ENCODE peak calls at places on chromosomes 5 and 9, in eight cellular contexts. S is aorta; Z is pancreas; L is body of pancreas; U is A673; Y is HCT116; V is BE2C; W is CD4-positive, CD25-positive, alpha-beta regulatory T cell. M is an unnamed sample.

GRCh38 chr9:27194401-27195091 is 85.5 kb downstream of the TEK start:
- DNase-seq in S (no peak), Z (no peak), L (no peak), U (no peak), Y (peak; percentile 72), V (no peak), W (no peak), M (no peak)

GRCh38 chr9:114046876-114047275 is 31.2 kb downstream of the AMBP start:
- DNase-seq in S (no peak), Z (no peak), L (no peak), U (no peak), Y (no peak), V (no peak), W (no peak), M (no peak)

GRCh38 chr5:2335727-2336515 is 415.6 kb downstream of the IRX2 start:
- DNase-seq in S (no peak), Z (no peak), L (no peak), U (no peak), Y (no peak), V (no peak), W (no peak), M (no peak)

GRCh38 chr5:172713809-172714490 is 57.0 kb downstream of the DUSP1 start:
- DNase-seq in S (peak; percentile 74), Z (peak; percentile 79), L (no peak), U (no peak), Y (no peak), V (no peak), W (no peak), M (no peak)

GRCh38 chr9:121376214-121376830 is 6.3 kb upstream of the STOM start:
- DNase-seq in S (no peak), Z (no peak), L (no peak), U (peak; percentile 36), Y (no peak), V (no peak), W (no peak), M (no peak)

GRCh38 chr9:133355881-133356357 is 368 bp downstream of the SURF1 start:
- DNase-seq in S (no peak), Z (no peak), L (no peak), U (peak; percentile 25), Y (no peak), V (no peak), W (no peak), M (no peak)

GRCh38 chr9:38276751-38277439 is 115.6 kb upstream of the ALDH1B1 start:
- DNase-seq in S (no peak), Z (no peak), L (no peak), U (no peak), Y (no peak), V (no peak), W (no peak), M (no peak)

GRCh38 chr9:18437315-18438200 is 36.4 kb upstream of the ADAMTSL1 start:
- DNase-seq in S (peak; percentile 78), Z (peak; percentile 35), L (peak; percentile 22), U (no peak), Y (no peak), V (peak; percentile 10), W (no peak), M (no peak)

GRCh38 chr5:177301503-177302165 is 1.9 kb downstream of the RAB24 start:
- DNase-seq in S (peak; percentile 70), Z (peak; percentile 93), L (peak; percentile 96), U (no peak), Y (no peak), V (no peak), W (no peak), M (peak; percentile 93)

GRCh38 chr5:141476132-141476909 is 555 bp downstream of the PCDHGC3 start:
- DNase-seq in S (peak; percentile 88), Z (peak; percentile 62), L (peak; percentile 55), U (peak; percentile 85), Y (no peak), V (peak; percentile 50), W (no peak), M (peak; percentile 63)

GRCh38 chr5:141477169-141477568 is 1.4 kb downstream of the PCDHGC3 start:
- DNase-seq in S (no peak), Z (no peak), L (no peak), U (no peak), Y (no peak), V (no peak), W (no peak), M (no peak)

GRCh38 chr5:141478321-141478945 is 2.7 kb downstream of the PCDHGC3 start:
- DNase-seq in S (no peak), Z (peak; percentile 91), L (peak; percentile 82), U (no peak), Y (no peak), V (no peak), W (no peak), M (peak; percentile 85)

GRCh38 chr5:141479776-141480175 is 4.0 kb downstream of the PCDHGC3 start:
- DNase-seq in S (no peak), Z (no peak), L (no peak), U (no peak), Y (no peak), V (no peak), W (no peak), M (no peak)

DNA sequence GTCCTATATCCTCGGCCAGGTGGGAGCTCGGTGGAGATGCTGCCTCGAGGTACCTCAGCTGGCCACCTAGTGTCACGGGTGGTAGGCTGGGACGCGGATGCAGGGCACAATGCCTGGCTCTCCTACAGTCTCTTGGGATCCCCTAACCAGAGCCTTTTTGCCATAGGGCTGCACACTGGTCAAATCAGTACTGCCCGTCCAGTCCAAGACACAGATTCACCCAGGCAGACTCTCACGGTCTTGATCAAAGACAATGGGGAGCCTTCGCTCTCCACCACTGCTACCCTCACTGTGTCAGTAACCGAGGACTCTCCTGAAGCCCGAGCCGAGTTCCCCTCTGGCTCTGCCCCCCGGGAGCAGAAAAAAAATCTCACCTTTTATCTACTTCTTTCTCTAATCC is 2.0 kb downstream of the PCDHGC3 start:
- DNase-seq in S (no peak), Z (no peak), L (no peak), U (no peak), Y (no peak), V (no peak), W (no peak), M (no peak)
- H3K4me3 ChIP-seq in S (no peak overlapping the region), Z (peak overlapping the region; percentile 30), L (no peak overlapping the region), U (peak overlapping the region; percentile 80), Y (no peak overlapping the region), V (peak overlapping the region; percentile 95), W (no peak overlapping the region), M (no peak overlapping the region)

GRCh38 chr5:143217065-143217803 is 186.3 kb downstream of the NR3C1 start:
- DNase-seq in S (no peak), Z (no peak), L (no peak), U (peak; percentile 89), Y (no peak), V (no peak), W (no peak), M (no peak)
- H3K4me1 ChIP-seq in S (peaks cover 3% of the 10 kb centered on the region), Z (no peaks in the 10 kb centered on the region), L (no peaks in the 10 kb centered on the region), U (peaks cover 65% of the 10 kb centered on the region), Y (peaks cover 8% of the 10 kb centered on the region), V (peaks cover 2% of the 10 kb centered on the region), W (peaks cover 14% of the 10 kb centered on the region), M (no peaks in the 10 kb centered on the region)

GRCh38 chr9:122609810-122610209 is 4.7 kb upstream of the OR1Q1 start:
- DNase-seq in S (no peak), Z (no peak), L (no peak), U (no peak), Y (no peak), V (no peak), W (no peak), M (no peak)

GRCh38 chr9:122606587-122606986 is 8.0 kb upstream of the OR1Q1 start:
- DNase-seq in S (no peak), Z (no peak), L (no peak), U (no peak), Y (no peak), V (no peak), W (no peak), M (no peak)
- H3K9me3 ChIP-seq in S (peaks cover 5% of the 10 kb centered on the region), Z (no peaks in the 10 kb centered on the region), L (no peaks in the 10 kb centered on the region), U (no peaks in the 10 kb centered on the region), Y (no peaks in the 10 kb centered on the region), V (no peaks in the 10 kb centered on the region), W (peaks cover 4% of the 10 kb centered on the region), M (no peaks in the 10 kb centered on the region)

DNA sequence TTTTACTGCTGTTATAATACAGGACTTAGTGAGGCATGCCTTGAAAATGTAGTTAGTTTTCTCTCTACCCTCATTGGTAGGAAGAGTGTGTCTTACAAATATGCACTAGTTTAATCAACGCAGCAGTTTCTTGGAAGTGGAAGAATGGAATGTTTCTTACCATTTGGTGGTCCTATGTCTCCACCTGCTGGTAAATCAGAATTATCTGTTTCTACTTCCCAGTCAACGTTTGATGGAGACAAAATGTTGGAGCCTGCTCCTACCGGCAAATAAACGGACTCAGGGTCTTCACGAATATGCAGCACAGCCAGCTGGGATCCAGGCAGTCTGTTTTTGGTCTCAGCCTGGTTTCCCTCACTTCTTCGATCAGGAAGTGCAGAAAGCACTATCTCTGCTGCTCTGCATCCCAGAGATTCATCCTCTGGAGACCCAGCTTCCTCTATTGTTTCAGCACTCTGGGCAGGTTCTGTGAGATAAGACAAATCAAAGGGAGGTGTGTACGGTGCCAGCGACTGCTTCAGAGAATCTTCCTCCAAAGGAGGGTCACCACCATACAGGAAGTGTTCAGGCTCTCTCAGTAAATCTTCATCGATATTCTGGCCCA is 59.5 kb upstream of the PCA3 start:
- DNase-seq in S (no peak), Z (no peak), L (no peak), U (peak; percentile 80), Y (peak; percentile 80), V (peak; percentile 33), W (peak; percentile 45), M (no peak)
- H3K4me3 ChIP-seq in S (no peak overlapping the region), Z (no peak overlapping the region), L (no peak overlapping the region), U (no peak overlapping the region), Y (no peak overlapping the region), V (no peak overlapping the region), W (no peak overlapping the region), M (no peak overlapping the region)

GRCh38 chr9:104868303-104868686 is 59.7 kb downstream of the ABCA1 start:
- DNase-seq in S (no peak), Z (no peak), L (no peak), U (no peak), Y (no peak), V (no peak), W (no peak), M (no peak)
- H3K4me1 ChIP-seq in S (no peaks in the 10 kb centered on the region), Z (no peaks in the 10 kb centered on the region), L (peaks cover 18% of the 10 kb centered on the region), U (peaks cover 25% of the 10 kb centered on the region), Y (peaks cover 6% of the 10 kb centered on the region), V (no peaks in the 10 kb centered on the region), W (no peaks in the 10 kb centered on the region), M (no peaks in the 10 kb centered on the region)

DNA sequence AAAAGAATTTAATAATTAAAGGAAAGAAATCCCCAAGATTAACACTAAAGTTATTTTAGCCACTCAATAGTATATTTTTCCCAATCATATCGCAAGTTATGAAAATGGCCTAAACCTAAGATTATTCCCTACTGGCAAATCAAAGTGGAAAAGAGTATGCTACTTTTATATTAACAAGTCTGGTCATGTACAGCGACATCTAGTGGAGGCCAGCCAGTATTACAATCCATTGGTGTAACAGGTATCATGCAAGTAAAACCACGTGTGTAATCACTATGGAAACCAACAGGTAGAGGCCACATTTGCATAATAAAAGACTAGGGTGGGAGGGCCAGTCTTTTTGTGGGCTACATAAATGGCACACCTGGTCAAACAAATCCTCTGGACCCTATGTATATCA is 976.4 kb upstream of the CDH9 start:
- DNase-seq in S (no peak), Z (no peak), L (no peak), U (peak; percentile 3), Y (peak; percentile 3), V (peak; percentile 25), W (no peak), M (no peak)
- H3K9me3 ChIP-seq in S (peaks cover 3% of the 10 kb centered on the region), Z (no peaks in the 10 kb centered on the region), L (no peaks in the 10 kb centered on the region), U (peaks cover 55% of the 10 kb centered on the region), Y (no peaks in the 10 kb centered on the region), V (peaks cover 3% of the 10 kb centered on the region), W (peaks cover 45% of the 10 kb centered on the region), M (no peaks in the 10 kb centered on the region)

M was measured in colonic mucosa.